ENCODE peak calls at places on chromosome 6, in six cellular contexts. Q, A, O, H, B and R are unnamed samples.

GRCh38 chr6:52663935-52664184 is 7.1 kb upstream of the TMEM14A start:
- DNase-seq in Q (no peak), A (no peak), O (no peak), H (no peak), B (no peak), R (no peak)

GRCh38 chr6:108559884-108560462 is 744 bp upstream of the FOXO3 start:
- DNase-seq in Q (peak; percentile 78), A (peak; percentile 69), O (peak; percentile 81), H (peak; percentile 73), B (no peak), R (peak; percentile 71)

GRCh38 chr6:154783229-154783628 is 50.0 kb downstream of the SCAF8 start:
- DNase-seq in Q (no peak), A (no peak), O (no peak), H (no peak), B (no peak), R (no peak)

GRCh38 chr6:148192310-148192709 is 150.3 kb upstream of the SASH1 start:
- DNase-seq in Q (peak; percentile 51), A (no peak), O (no peak), H (no peak), B (no peak), R (no peak)

GRCh38 chr6:73798592-73798991 is 102.6 kb downstream of the CD109 start:
- DNase-seq in Q (peak; percentile 21), A (peak; percentile 14), O (peak; percentile 46), H (peak; percentile 63), B (peak; percentile 14), R (no peak)

GRCh38 chr6:32984639-32985389 is 16.4 kb downstream of the BRD2 start:
- DNase-seq in Q (peak; percentile 90), A (peak; percentile 95), O (peak; percentile 93), H (peak; percentile 95), B (peak; percentile 91), R (peak; percentile 96)

GRCh38 chr6:76533661-76534060 is 461.2 kb upstream of the IMPG1 start:
- DNase-seq in Q (no peak), A (no peak), O (no peak), H (no peak), B (no peak), R (no peak)

GRCh38 chr6:111259089-111259831 is 172.0 kb downstream of the SLC16A10 start:
- DNase-seq in Q (peak; percentile 98), A (peak; percentile 99), O (peak; percentile 99), H (peak; percentile 99), B (peak; percentile 100), R (peak; percentile 99)

GRCh38 chr6:135503703-135504475 is 6.3 kb upstream of the AHI1 start:
- DNase-seq in Q (no peak), A (no peak), O (no peak), H (no peak), B (no peak), R (no peak)

GRCh38 chr6:119547024-119547423 is 197.5 kb upstream of the MAN1A1 start:
- DNase-seq in Q (no peak), A (no peak), O (no peak), H (no peak), B (no peak), R (no peak)

GRCh38 chr6:139577991-139578604 is 203.7 kb upstream of the CITED2 start:
- DNase-seq in Q (no peak), A (no peak), O (no peak), H (no peak), B (no peak), R (no peak)

GRCh38 chr6:71537717-71538116 is 249.1 kb downstream of the OGFRL1 start:
- DNase-seq in Q (no peak), A (no peak), O (no peak), H (no peak), B (no peak), R (no peak)

GRCh38 chr6:35024601-35025054 is 116.5 kb downstream of the TCP11 start:
- DNase-seq in Q (no peak), A (peak; percentile 56), O (peak; percentile 66), H (peak; percentile 82), B (no peak), R (peak; percentile 86)

GRCh38 chr6:107115695-107116327 is 496 bp upstream of the BEND3 start:
- DNase-seq in Q (no peak), A (peak; percentile 59), O (no peak), H (no peak), B (peak; percentile 39), R (peak; percentile 56)

GRCh38 chr6:148497256-148497655 is 154.6 kb downstream of the SASH1 start:
- DNase-seq in Q (no peak), A (no peak), O (peak; percentile 65), H (no peak), B (no peak), R (no peak)

GRCh38 chr6:43101497-43101896 is 25.4 kb downstream of the PTK7 start:
- DNase-seq in Q (no peak), A (no peak), O (no peak), H (no peak), B (no peak), R (no peak)

DNA sequence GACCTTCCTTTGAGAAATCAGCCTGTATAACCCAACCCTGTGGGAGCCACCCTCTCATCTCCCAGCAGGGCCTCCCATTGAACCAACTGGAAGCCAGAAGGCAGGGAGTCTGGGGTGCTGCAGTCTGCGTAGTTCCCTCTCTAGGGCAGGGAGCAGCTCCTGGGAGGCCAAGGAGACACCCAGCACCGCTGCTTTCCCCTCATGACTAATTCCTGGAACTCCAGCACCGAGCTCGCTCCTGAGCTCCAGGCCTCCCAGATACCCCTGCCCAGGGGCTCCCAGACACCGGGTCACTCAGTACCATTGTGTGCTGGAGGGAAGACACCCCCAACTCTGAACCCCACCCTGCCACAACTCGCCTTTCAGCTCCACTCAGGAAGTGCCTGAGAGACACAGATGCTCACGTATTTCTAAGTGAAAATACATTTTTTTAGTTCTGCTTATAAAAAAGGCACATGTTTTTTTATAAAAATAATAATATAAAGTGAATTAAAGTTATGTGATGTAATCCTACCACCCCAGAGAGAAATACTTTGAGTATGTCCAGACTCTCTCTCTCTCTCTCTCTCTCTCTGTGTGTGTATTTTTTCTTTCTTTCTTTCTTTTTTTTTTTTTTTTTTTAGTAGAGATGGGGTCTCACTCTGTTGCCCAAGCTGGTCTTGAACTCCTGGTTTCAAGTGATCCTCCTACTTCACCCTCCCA is 17.5 kb downstream of the PIM1 start:
- DNase-seq in Q (no peak), A (no peak), O (no peak), H (no peak), B (peak; percentile 55), R (no peak)
- H3K4me3 ChIP-seq in Q (no peak overlapping the region), A (no peak overlapping the region), O (no peak overlapping the region), H (no peak overlapping the region), B (no peak overlapping the region), R (no peak overlapping the region)

GRCh38 chr6:4778086-4778485 is 1.9 kb downstream of the CDYL start:
- DNase-seq in Q (no peak), A (no peak), O (no peak), H (no peak), B (no peak), R (no peak)
- H3K4me3 ChIP-seq in Q (peak overlapping the region; percentile 80), A (no peak overlapping the region), O (peak overlapping the region; percentile 91), H (no peak overlapping the region), B (peak overlapping the region; percentile 85), R (no peak overlapping the region)

GRCh38 chr6:7725849-7726415 is at the start of gene BMP6:
- DNase-seq in Q (peak; percentile 77), A (peak; percentile 88), O (peak; percentile 86), H (peak; percentile 90), B (peak; percentile 73), R (peak; percentile 89)
- H3K4me3 ChIP-seq in Q (peak within 1 kb of the TSS; percentile 62), A (peak within 1 kb of the TSS; percentile 50), O (peak within 1 kb of the TSS; percentile 47), H (peak within 1 kb of the TSS; percentile 65), B (no peak within 1 kb of the TSS), R (peak within 1 kb of the TSS; percentile 26)

DNA sequence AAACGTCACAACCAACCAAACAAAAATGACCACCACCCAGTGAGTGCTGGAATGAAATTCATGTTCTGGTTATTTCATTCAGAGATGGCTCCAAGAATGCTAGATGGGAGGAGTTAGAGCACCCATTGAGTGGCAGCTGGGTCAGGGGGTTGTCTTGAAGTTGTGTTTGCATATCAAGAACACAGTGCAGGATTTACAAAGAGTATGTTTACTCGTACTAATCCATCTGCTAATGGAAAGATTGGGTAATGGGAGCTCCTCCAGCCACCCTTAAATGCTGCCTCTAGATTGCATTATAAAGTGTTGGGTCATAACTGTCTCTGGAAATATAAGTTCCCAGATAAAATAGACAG is 13.4 kb downstream of the SLC35F1 start:
- DNase-seq in Q (no peak), A (no peak), O (no peak), H (no peak), B (no peak), R (no peak)
- H3K4me3 ChIP-seq in Q (peak overlapping the region; percentile 43), A (peak overlapping the region; percentile 13), O (no peak overlapping the region), H (peak overlapping the region; percentile 45), B (no peak overlapping the region), R (no peak overlapping the region)

GRCh38 chr6:30212865-30213653 is at the start of gene TRIM26:
- DNase-seq in Q (peak; percentile 99), A (peak; percentile 99), O (peak; percentile 98), H (peak; percentile 98), B (peak; percentile 98), R (peak; percentile 99)

GRCh38 chr6:30213654-30213998 is 420 bp upstream of the TRIM26 start:
- DNase-seq in Q (no peak), A (no peak), O (no peak), H (no peak), B (no peak), R (no peak)

GRCh38 chr6:30216096-30216495 is 2.9 kb upstream of the TRIM26 start:
- DNase-seq in Q (no peak), A (no peak), O (no peak), H (no peak), B (no peak), R (no peak)

GRCh38 chr6:30211899-30212298 is 1.3 kb downstream of the TRIM26 start:
- DNase-seq in Q (no peak), A (no peak), O (no peak), H (no peak), B (no peak), R (no peak)

DNA sequence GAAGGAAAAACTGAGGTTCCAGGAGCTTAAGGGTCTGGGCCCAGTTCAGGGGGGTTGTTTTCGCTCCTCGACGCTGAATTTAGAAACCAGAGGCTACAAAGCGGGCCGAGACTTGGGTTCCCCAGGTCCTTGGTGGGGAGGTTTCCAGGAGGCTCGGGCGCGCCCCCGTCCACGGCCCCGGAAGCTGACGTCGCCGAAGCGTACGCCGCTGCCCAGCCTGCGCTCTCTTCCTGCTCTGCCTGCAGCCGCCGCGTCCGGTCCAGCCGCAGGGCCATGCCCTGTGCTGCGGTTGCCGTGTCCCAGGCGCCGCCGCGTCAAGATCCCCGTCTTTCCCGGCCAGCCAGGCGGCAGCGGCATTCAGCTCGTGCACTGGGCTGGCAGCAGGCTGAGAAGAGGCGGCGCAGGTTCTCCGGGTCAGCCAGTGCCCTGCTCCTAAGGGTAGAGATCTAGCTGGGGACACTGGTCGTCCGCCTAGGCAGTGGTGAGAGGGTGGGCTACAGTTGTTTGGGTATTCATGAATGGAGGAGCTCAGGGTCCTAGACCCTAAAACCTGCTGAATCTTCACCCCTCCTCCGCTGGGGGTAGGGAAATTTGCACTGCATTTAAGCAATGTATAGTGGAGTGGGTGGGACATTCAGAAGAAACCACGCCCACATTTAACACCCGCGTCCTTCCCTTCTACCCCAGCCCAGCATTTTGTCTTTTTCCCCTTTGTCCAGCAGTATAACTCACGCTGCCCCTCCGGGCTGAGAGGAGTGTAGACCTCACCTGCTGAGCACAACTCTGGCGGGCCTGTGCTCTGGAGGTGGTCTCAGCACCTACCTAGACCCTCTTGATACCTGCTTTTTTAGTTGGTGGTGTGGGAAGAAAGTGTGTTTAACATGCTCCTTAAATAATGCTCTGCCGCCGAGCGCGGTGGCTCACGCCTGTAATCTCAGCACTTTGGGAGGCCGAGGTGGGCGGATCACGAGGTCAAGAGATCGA is 1.1 kb upstream of the TRIM26 start:
- DNase-seq in Q (peak; percentile 80), A (peak; percentile 91), O (peak; percentile 94), H (peak; percentile 87), B (peak; percentile 89), R (peak; percentile 81)
- H3K4me3 ChIP-seq in Q (peak overlapping the region; percentile 79), A (peak overlapping the region; percentile 66), O (peak overlapping the region; percentile 10), H (peak overlapping the region; percentile 89), B (peak overlapping the region; percentile 91), R (peak overlapping the region; percentile 89)